ENCODE peak calls at places on chromosomes 16 and 17, in five cellular contexts. K is AG04450, P is cardiac muscle cell, V is DND-41, L is right lobe of liver. F is an unnamed sample. For H3K27me3, the result is how much of the 10 kb centered on the place peaks cover.

GRCh38 chr17:42365136-42365535 is 23.1 kb downstream of the STAT3 start:
- DNase-seq in V (no peak), P (no peak), L (no peak), K (no peak), F (no peak)

GRCh38 chr17:4304417-4305027 is 40.7 kb upstream of the ANKFY1 start:
- DNase-seq in K (no peak), P (peak), V (peak), L (no peak), F (peak)

GRCh38 chr17:41177727-41178271 is at the start of gene KRTAP4-2:
- DNase-seq in K (no peak), P (no peak), L (no peak), V (no peak), F (no peak)

GRCh38 chr16:83473109-83473508 is 334.7 kb upstream of the HSBP1 start:
- DNase-seq in P (no peak), K (no peak), L (peak), V (no peak), F (no peak)

GRCh38 chr17:75996665-75997590 is 3.7 kb upstream of the CDK3 start:
- DNase-seq in P (peak), K (no peak), L (peak), V (peak), F (peak)

GRCh38 chr16:74592847-74593246 is 14.1 kb downstream of the GLG1 start:
- DNase-seq in K (no peak), V (no peak), L (no peak), P (no peak), F (no peak)

GRCh38 chr17:1125775-1126120 is 54.0 kb downstream of the ABR start:
- DNase-seq in L (no peak), V (no peak), K (no peak), P (no peak), F (no peak)

GRCh38 chr16:79843145-79843544 is 242.6 kb upstream of the MAF start:
- DNase-seq in P (no peak), K (no peak), L (no peak), V (no peak), F (no peak)

GRCh38 chr17:19453296-19453695 is 42.3 kb downstream of the RNF112 start:
- DNase-seq in P (no peak), K (no peak), V (no peak), L (no peak), F (no peak)

GRCh38 chr17:46782250-46782953 is 36.1 kb downstream of the WNT3 start:
- DNase-seq in K (no peak), P (peak), L (peak), V (no peak), F (no peak)

GRCh38 chr16:16073884-16074781 is 124.7 kb downstream of the ABCC1 start:
- DNase-seq in K (peak), P (peak), L (no peak), V (no peak), F (no peak)

GRCh38 chr16:27618611-27619380 is 68.9 kb downstream of the KATNIP start:
- DNase-seq in P (peak), K (no peak), V (no peak), L (no peak), F (no peak)

GRCh38 chr16:51374346-51374745 is 223.3 kb upstream of the SALL1 start:
- DNase-seq in L (no peak), K (peak), V (no peak), P (no peak), F (no peak)

GRCh38 chr17:76416447-76416846 is 32.0 kb downstream of the SPHK1 start:
- DNase-seq in K (no peak), L (no peak), V (no peak), P (no peak), F (no peak)

GRCh38 chr17:60769327-60769726 is 91.7 kb downstream of the BCAS3 start:
- DNase-seq in P (no peak), K (no peak), V (peak), L (no peak), F (no peak)

GRCh38 chr16:396605-397004 is 394 bp upstream of the NME4 start:
- DNase-seq in P (peak), L (no peak), K (no peak), V (peak), F (no peak)
- H3K4me3 ChIP-seq in P (peak), L (peak), K (peak), V (peak), F (peak)

GRCh38 chr16:57478396-57479024 is 7.8 kb downstream of the DOK4 start:
- DNase-seq in K (no peak), V (no peak), L (no peak), P (no peak), F (no peak)
- TF ChIP-seq CTCF in K (no peak), V (no peak), L (no peak), P (no peak), F (no peak)

GRCh38 chr17:49001671-49002070 is 4.5 kb downstream of the IGF2BP1 start:
- DNase-seq in K (no peak), P (no peak), V (no peak), L (no peak), F (no peak)

GRCh38 chr17:49002766-49003165 is 5.6 kb downstream of the IGF2BP1 start:
- DNase-seq in K (no peak), P (no peak), V (no peak), L (no peak), F (no peak)

GRCh38 chr17:49003557-49004511 is 6.6 kb downstream of the IGF2BP1 start:
- DNase-seq in K (no peak), P (peak), V (no peak), L (no peak), F (no peak)

GRCh38 chr17:49002331-49002730 is 5.1 kb downstream of the IGF2BP1 start:
- DNase-seq in P (no peak), K (no peak), L (no peak), V (no peak), F (no peak)

DNA sequence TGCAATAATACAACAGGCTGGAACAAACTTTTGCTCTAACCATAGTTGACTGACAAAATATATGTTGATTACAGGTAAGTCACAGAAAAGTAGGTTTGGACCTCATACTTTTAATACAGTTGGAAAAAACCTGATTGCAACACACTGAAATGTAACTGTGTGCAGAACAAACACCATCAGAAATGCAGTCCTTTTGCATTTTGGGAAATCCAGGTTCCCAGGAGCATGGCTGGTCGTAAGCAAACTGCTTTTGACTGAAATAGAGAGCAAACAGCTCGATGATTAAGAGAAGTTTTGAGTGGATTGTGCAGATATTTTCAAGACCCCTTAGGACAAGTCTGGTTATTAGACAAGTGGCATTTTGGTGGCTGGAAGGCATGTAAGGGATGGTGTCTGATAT is 8.0 kb downstream of the IGF2BP1 start:
- DNase-seq in V (no peak), L (no peak), P (no peak), K (no peak), F (no peak)
- H3K27me3 ChIP-seq in V (half or more), L (under half), P (under half), K (under half), F (under half)

GRCh38 chr17:7352910-7353635 is 1.1 kb downstream of the KCTD11 start:
- DNase-seq in K (no peak), L (no peak), V (no peak), P (no peak), F (no peak)

GRCh38 chr17:7355053-7355452 is at the start of gene TMEM95:
- DNase-seq in V (no peak), K (no peak), L (no peak), P (no peak), F (no peak)

GRCh38 chr17:7352559-7352889 is 562 bp downstream of the KCTD11 start:
- DNase-seq in K (no peak), P (no peak), V (no peak), L (no peak), F (no peak)

GRCh38 chr17:7356072-7356549 is 1.2 kb downstream of the TMEM95 start:
- DNase-seq in K (no peak), L (peak), P (peak), V (peak), F (peak)

DNA sequence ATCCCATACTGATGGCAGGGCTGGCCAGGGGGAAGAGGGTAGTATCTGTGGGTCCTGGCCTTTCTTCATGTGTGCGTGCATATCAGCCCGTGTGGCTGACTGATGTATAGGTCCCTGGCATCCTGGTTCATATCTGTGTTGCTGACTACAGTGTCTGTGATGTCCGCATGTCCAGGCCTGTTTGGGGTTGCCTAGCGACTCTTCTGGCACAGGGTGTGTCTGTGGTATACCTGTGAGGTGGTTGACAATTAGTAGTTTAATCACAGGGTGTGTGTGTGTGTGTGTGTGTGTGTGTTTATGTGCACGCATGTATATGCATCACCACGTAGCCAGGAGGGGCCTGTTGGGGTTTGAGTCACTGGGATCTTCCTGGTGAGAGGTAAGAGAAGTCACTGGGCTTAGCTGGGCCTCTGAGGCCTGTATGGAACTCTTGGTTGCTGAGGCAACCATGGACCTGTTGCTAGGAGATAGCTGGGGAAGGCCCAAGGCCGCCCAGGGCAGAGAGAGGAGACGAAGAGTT is 634 bp upstream of the TMEM95 start:
- DNase-seq in V (no peak), P (peak), K (no peak), L (no peak), F (no peak)
- H3K4me3 ChIP-seq in V (no peak), P (no peak), K (peak), L (no peak), F (no peak)

GRCh38 chr16:46947900-46948547 is 25.4 kb downstream of the DNAJA2 start:
- DNase-seq in K (no peak), V (peak), L (no peak), P (peak), F (peak)
- TF ChIP-seq CTCF in K (peak), V (peak), L (peak), P (peak), F (peak)

GRCh38 chr16:89174055-89174827 is 2.7 kb downstream of the CDH15 start:
- DNase-seq in L (no peak), K (no peak), P (no peak), V (no peak), F (no peak)

GRCh38 chr16:89175280-89176146 is 4.0 kb downstream of the CDH15 start:
- DNase-seq in K (no peak), P (no peak), L (no peak), V (no peak), F (no peak)

GRCh38 chr16:89173629-89173921 is 2.0 kb downstream of the CDH15 start:
- DNase-seq in K (no peak), P (no peak), V (no peak), L (no peak), F (no peak)

GRCh38 chr16:89176147-89176690 is 4.7 kb downstream of the CDH15 start:
- DNase-seq in L (no peak), V (no peak), K (no peak), P (no peak), F (no peak)

DNA sequence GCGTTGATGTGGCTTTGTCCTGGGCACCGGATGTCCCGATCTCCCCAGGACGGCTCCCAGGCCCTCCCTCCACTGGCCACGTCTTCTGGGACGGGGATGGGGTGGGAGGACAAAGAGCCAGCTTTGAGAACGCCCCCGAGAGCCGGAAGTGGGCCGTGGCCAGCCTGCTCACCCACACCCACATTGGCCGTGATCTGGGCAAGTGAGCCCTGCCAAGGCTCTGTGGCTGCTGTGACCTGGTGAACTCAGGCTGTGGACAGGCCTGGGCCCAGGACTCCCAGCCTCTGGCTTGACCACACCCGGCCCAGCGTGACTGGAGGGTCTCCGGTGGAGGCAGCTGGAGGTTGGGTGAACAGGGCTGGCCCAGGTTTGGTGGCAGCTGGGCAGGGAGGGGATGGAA is 3.3 kb downstream of the CDH15 start:
- DNase-seq in K (no peak), V (no peak), L (no peak), P (no peak), F (no peak)
- H3K27me3 ChIP-seq in K (half or more), V (under half), L (under half), P (under half), F (under half)

GRCh38 chr16:66435896-66436295 is 8.8 kb downstream of the BEAN1 start:
- DNase-seq in P (no peak), L (no peak), K (no peak), V (no peak), F (no peak)
- H3K4me3 ChIP-seq in P (no peak), L (no peak), K (no peak), V (no peak), F (no peak)

GRCh38 chr17:50611639-50612038 is 23.0 kb upstream of the ABCC3 start:
- DNase-seq in P (no peak), K (no peak), L (no peak), V (no peak), F (no peak)

GRCh38 chr17:50612281-50612680 is 22.4 kb upstream of the ABCC3 start:
- DNase-seq in L (no peak), P (no peak), K (no peak), V (no peak), F (no peak)

GRCh38 chr17:50614471-50615051 is 20.1 kb upstream of the ABCC3 start:
- DNase-seq in L (no peak), K (no peak), P (no peak), V (no peak), F (no peak)

GRCh38 chr17:50613007-50613406 is 21.7 kb upstream of the ABCC3 start:
- DNase-seq in L (no peak), K (no peak), P (no peak), V (no peak), F (no peak)

GRCh38 chr17:50613596-50613995 is 21.1 kb upstream of the ABCC3 start:
- DNase-seq in P (no peak), V (no peak), L (no peak), K (no peak), F (no peak)
- TF ChIP-seq CTCF in P (peak), V (no peak), L (no peak), K (no peak), F (peak)

DNA sequence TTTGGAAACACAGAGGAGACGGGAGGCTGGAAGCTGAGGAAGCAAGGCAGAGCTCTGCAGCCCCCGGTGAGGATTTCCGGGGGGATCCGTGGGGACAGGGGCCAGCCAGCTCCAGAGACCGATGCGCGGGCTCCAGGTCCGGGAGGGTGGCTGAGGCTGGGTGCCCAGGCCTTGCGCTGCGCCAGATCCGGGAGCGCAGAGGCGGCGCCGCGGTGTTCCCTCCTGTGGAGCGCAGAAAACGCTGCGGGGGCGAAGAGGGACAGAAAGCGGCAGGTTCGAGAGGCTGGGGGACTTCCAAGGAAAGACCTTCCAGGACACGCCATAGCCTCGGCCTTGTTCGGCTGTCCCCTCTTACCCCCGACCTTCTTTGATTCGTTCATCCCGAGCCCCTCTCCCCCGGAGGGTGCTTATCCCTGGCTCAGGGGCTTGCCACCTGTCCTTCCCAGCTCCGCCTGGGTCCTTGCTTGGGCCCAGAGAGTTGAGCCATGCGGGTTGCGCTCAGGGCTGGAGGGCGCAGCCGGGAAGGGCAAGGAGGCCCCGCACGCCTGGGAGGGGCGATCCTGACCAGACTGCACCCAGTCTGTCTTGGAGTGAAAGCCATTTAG is 697 bp upstream of the SHISA9 start:
- DNase-seq in V (no peak), K (no peak), L (no peak), P (no peak), F (no peak)
- H3K27me3 ChIP-seq in V (under half), K (under half), L (under half), P (half or more), F (under half)

F was measured in GM06990.